ENCODE peak calls at places on chromosome 12, in four cellular contexts. H, B, L and Y are unnamed samples. For H3K36me3, the result is how much of the 10 kb centered on the place peaks cover.

GRCh38 chr12:480831-481230 is 21.1 kb downstream of the B4GALNT3 start:
- DNase-seq in H (peak), L (no peak), B (peak), Y (peak)

GRCh38 chr12:55703288-55703687 is 4.4 kb downstream of the ITGA7 start:
- DNase-seq in L (no peak), H (no peak), B (no peak), Y (peak)

GRCh38 chr12:3117144-3117581 is 40.0 kb downstream of the TSPAN9 start:
- DNase-seq in B (no peak), L (no peak), H (peak), Y (no peak)

GRCh38 chr12:1360812-1361211 is 233.6 kb downstream of the FBXL14 start:
- DNase-seq in B (no peak), H (no peak), L (peak), Y (no peak)

GRCh38 chr12:51751657-51752056 is 96.9 kb downstream of the FIGNL2 start:
- DNase-seq in H (peak), L (no peak), B (no peak), Y (no peak)

GRCh38 chr12:46839232-46839631 is 13.4 kb upstream of the SLC38A4 start:
- DNase-seq in L (no peak), B (no peak), H (no peak), Y (no peak)

GRCh38 chr12:31970199-31970598 is 11.0 kb downstream of the RESF1 start:
- DNase-seq in L (no peak), H (no peak), B (no peak), Y (no peak)

GRCh38 chr12:104121001-104121400 is 17.0 kb downstream of the NFYB start:
- DNase-seq in H (no peak), L (peak), B (no peak), Y (no peak)

GRCh38 chr12:96487214-96487613 is 2.2 kb upstream of the CFAP54 start:
- DNase-seq in L (peak), H (no peak), B (no peak), Y (no peak)

GRCh38 chr12:105454688-105455087 is 124.2 kb downstream of the C12orf75 start:
- DNase-seq in B (no peak), L (no peak), H (no peak), Y (no peak)

GRCh38 chr12:31207799-31208465 is 118.0 kb downstream of the SINHCAF start:
- DNase-seq in B (no peak), L (no peak), H (no peak), Y (no peak)

GRCh38 chr12:50285253-50285652 is 1.9 kb upstream of the LIMA1 start:
- DNase-seq in B (no peak), H (no peak), L (no peak), Y (no peak)

GRCh38 chr12:53060721-53061276 is 10.9 kb downstream of the TNS2 start:
- DNase-seq in H (no peak), B (no peak), L (no peak), Y (peak)

GRCh38 chr12:53060064-53060720 is 10.3 kb downstream of the TNS2 start:
- DNase-seq in L (no peak), B (no peak), H (no peak), Y (peak)

GRCh38 chr12:53062977-53063707 is 13.3 kb downstream of the TNS2 start:
- DNase-seq in B (peak), H (peak), L (peak), Y (no peak)

GRCh38 chr12:53062011-53062961 is 12.4 kb downstream of the TNS2 start:
- DNase-seq in B (peak), L (no peak), H (no peak), Y (peak)

GRCh38 chr12:53061404-53062010 is 11.6 kb downstream of the TNS2 start:
- DNase-seq in L (peak), B (peak), H (no peak), Y (peak)
- H3K36me3 ChIP-seq in L (under half), B (under half), H (half or more), Y (under half)

GRCh38 chr12:80708535-80709328 is 1.3 kb downstream of the MYF6 start:
- DNase-seq in H (no peak), B (peak), L (no peak), Y (no peak)
- H3K4me3 ChIP-seq in H (peak), B (peak), L (peak), Y (no peak)

GRCh38 chr12:98735821-98736220 is 90.7 kb downstream of the APAF1 start:
- DNase-seq in L (no peak), B (no peak), H (no peak), Y (no peak)
- H3K36me3 ChIP-seq in L (under half), B (under half), H (under half), Y (under half)

GRCh38 chr12:57577981-57578758 is 12.8 kb upstream of the PIP4K2C start:
- DNase-seq in L (no peak), H (no peak), B (no peak), Y (no peak)

GRCh38 chr12:57576613-57577160 is 14.3 kb upstream of the PIP4K2C start:
- DNase-seq in B (no peak), L (peak), H (no peak), Y (no peak)

GRCh38 chr12:57580466-57580795 is 10.6 kb upstream of the PIP4K2C start:
- DNase-seq in B (no peak), L (no peak), H (no peak), Y (no peak)

GRCh38 chr12:57579677-57580465 is 11.1 kb upstream of the PIP4K2C start:
- DNase-seq in B (no peak), L (no peak), H (no peak), Y (no peak)

DNA sequence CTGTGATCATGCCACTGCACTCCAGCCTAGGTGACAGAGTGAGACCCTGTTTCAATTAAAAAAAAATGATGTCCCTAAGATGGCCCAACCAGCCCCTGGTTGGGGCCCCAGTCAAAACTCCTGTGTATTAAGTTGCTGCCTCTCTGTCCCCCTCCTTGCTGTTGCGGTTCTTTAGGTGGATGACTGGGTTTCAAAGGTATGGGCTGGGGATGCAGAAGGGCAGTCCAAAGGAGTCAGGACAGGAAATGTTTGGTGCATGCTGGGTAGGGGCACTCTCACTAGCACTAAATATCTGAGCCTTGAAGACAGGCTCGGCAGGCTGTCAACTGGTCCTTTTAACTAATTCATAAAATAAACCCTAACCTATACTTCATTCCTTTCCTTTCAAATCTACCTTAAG is 12.0 kb upstream of the PIP4K2C start:
- DNase-seq in L (no peak), H (no peak), B (no peak), Y (no peak)
- H3K4me3 ChIP-seq in L (no peak), H (no peak), B (no peak), Y (no peak)